ENCODE peak calls at places on chromosomes 13 and 19, in six cellular contexts. A is PC-3, E is skeletal muscle cell, U is Ammon's horn, J is T-helper 17 cell, T is fibroblast of lung. D is an unnamed sample.

GRCh38 chr19:55284405-55285058 is 735 bp downstream of the BRSK1 start:
- DNase-seq in A (no peak), E (no peak), U (no peak), J (no peak), T (no peak), D (no peak)

GRCh38 chr19:19338082-19338481 is 17.5 kb downstream of the MAU2 start:
- DNase-seq in A (peak; percentile 34), E (peak; percentile 19), U (no peak), J (no peak), T (peak; percentile 81), D (no peak)

GRCh38 chr13:63367522-63368198 is 1952.0 kb upstream of the PCDH20 start:
- DNase-seq in A (no peak), E (no peak), U (no peak), J (no peak), T (no peak), D (no peak)

GRCh38 chr19:45542234-45542668 is 35.0 kb downstream of the VASP start:
- DNase-seq in A (peak; percentile 72), E (no peak), U (no peak), J (no peak), T (no peak), D (no peak)

GRCh38 chr19:40255619-40256166 is 29.2 kb upstream of the CCNP start:
- DNase-seq in A (no peak), E (no peak), U (no peak), J (no peak), T (no peak), D (no peak)

GRCh38 chr13:55155046-55155445 is 1985.7 kb upstream of the PRR20A start:
- DNase-seq in A (no peak), E (no peak), U (no peak), J (no peak), T (no peak), D (no peak)

GRCh38 chr19:29965529-29965928 is 23.5 kb downstream of the URI1 start:
- DNase-seq in A (peak; percentile 66), E (no peak), U (no peak), J (no peak), T (peak; percentile 85), D (no peak)

GRCh38 chr19:38452430-38453366 is 19.2 kb downstream of the RYR1 start:
- DNase-seq in A (peak; percentile 4), E (no peak), U (no peak), J (no peak), T (no peak), D (no peak)

GRCh38 chr19:34120846-34121639 is 51.3 kb upstream of the LSM14A start:
- DNase-seq in A (peak; percentile 44), E (peak; percentile 6), U (peak; percentile 13), J (peak; percentile 21), T (peak; percentile 34), D (no peak)

GRCh38 chr13:105735269-105735668 is 800.2 kb downstream of the EFNB2 start:
- DNase-seq in A (no peak), E (no peak), U (no peak), J (no peak), T (no peak), D (no peak)

GRCh38 chr13:64371045-64371444 is 2859.1 kb downstream of the PCDH9 start:
- DNase-seq in A (peak; percentile 84), E (no peak), U (no peak), J (no peak), T (peak; percentile 51), D (no peak)

GRCh38 chr13:113291997-113292862 is 4.8 kb upstream of the LAMP1 start:
- DNase-seq in A (peak; percentile 29), E (no peak), U (no peak), J (no peak), T (peak; percentile 22), D (no peak)

GRCh38 chr13:88919970-88920628 is 1248.9 kb downstream of the SLITRK5 start:
- DNase-seq in A (no peak), E (no peak), U (no peak), J (no peak), T (no peak), D (peak; percentile 47)

GRCh38 chr19:12939292-12939606 is 840 bp downstream of the CALR start:
- DNase-seq in A (peak; percentile 18), E (peak; percentile 26), U (no peak), J (no peak), T (peak; percentile 57), D (peak; percentile 27)

GRCh38 chr13:44646044-44646443 is 69.9 kb upstream of the TSC22D1 start:
- DNase-seq in A (no peak), E (no peak), U (no peak), J (no peak), T (no peak), D (no peak)

GRCh38 chr13:44188257-44188656 is 185.4 kb upstream of the SERP2 start:
- DNase-seq in A (peak; percentile 92), E (peak; percentile 26), U (no peak), J (no peak), T (peak; percentile 74), D (no peak)

GRCh38 chr13:99542788-99543406 is 41.6 kb downstream of the TM9SF2 start:
- DNase-seq in A (no peak), E (no peak), U (peak; percentile 66), J (no peak), T (no peak), D (peak; percentile 90)

GRCh38 chr19:34274284-34274826 is 20.0 kb downstream of the GARRE1 start:
- DNase-seq in A (no peak), E (no peak), U (no peak), J (no peak), T (peak; percentile 71), D (no peak)

GRCh38 chr13:51608857-51609406 is 24.7 kb downstream of the WDFY2 start:
- DNase-seq in A (no peak), E (no peak), U (no peak), J (no peak), T (no peak), D (no peak)

GRCh38 chr13:101301053-101301452 is 115.3 kb downstream of the NALCN start:
- DNase-seq in A (no peak), E (no peak), U (no peak), J (no peak), T (no peak), D (no peak)

GRCh38 chr19:33595783-33596182 is 26.0 kb upstream of the CHST8 start:
- DNase-seq in A (no peak), E (no peak), U (no peak), J (no peak), T (no peak), D (no peak)